ENCODE peak calls at places on chromosomes 12 and 14, in seven cellular contexts. One of them, this sample, is unnamed.

GRCh38 chr12:47410383-47410782 is 295.4 kb downstream of the RPAP3 start:
- DNase-seq in breast epithelium: no peak
- DNase-seq in body of pancreas: no peak
- DNase-seq in fibroblast of mammary gland: no peak
- DNase-seq in brain microvascular endothelial cell: no peak
- DNase-seq in activated B cell treated with CpG ODN at 0.5 μM for 24 hours: no peak
- DNase-seq in GM23338: no peak
- DNase-seq in this sample: no peak

GRCh38 chr12:122886851-122887816 is 8.8 kb downstream of the VPS37B start:
- DNase-seq in breast epithelium: no peak
- DNase-seq in body of pancreas: no peak
- DNase-seq in fibroblast of mammary gland: peak
- DNase-seq in brain microvascular endothelial cell: no peak
- DNase-seq in activated B cell treated with CpG ODN at 0.5 μM for 24 hours: no peak
- DNase-seq in GM23338: no peak
- DNase-seq in this sample: no peak

GRCh38 chr12:130481392-130481879 is 143.7 kb downstream of the PIWIL1 start:
- DNase-seq in breast epithelium: no peak
- DNase-seq in body of pancreas: no peak
- DNase-seq in fibroblast of mammary gland: no peak
- DNase-seq in brain microvascular endothelial cell: no peak
- DNase-seq in activated B cell treated with CpG ODN at 0.5 μM for 24 hours: no peak
- DNase-seq in GM23338: no peak
- DNase-seq in this sample: no peak

GRCh38 chr14:47186491-47186890 is 488.9 kb downstream of the MDGA2 start:
- DNase-seq in breast epithelium: no peak
- DNase-seq in body of pancreas: no peak
- DNase-seq in fibroblast of mammary gland: peak
- DNase-seq in brain microvascular endothelial cell: no peak
- DNase-seq in activated B cell treated with CpG ODN at 0.5 μM for 24 hours: no peak
- DNase-seq in GM23338: no peak
- DNase-seq in this sample: no peak

GRCh38 chr14:67982711-67983608 is 163.4 kb downstream of the RAD51B start:
- DNase-seq in breast epithelium: no peak
- DNase-seq in body of pancreas: no peak
- DNase-seq in fibroblast of mammary gland: peak
- DNase-seq in brain microvascular endothelial cell: no peak
- DNase-seq in activated B cell treated with CpG ODN at 0.5 μM for 24 hours: no peak
- DNase-seq in GM23338: no peak
- DNase-seq in this sample: no peak

GRCh38 chr14:38143651-38144505 is 63.8 kb upstream of the SSTR1 start:
- DNase-seq in breast epithelium: no peak
- DNase-seq in body of pancreas: no peak
- DNase-seq in fibroblast of mammary gland: peak
- DNase-seq in brain microvascular endothelial cell: peak
- DNase-seq in activated B cell treated with CpG ODN at 0.5 μM for 24 hours: no peak
- DNase-seq in GM23338: peak
- DNase-seq in this sample: no peak

GRCh38 chr12:70443274-70443673 is 77.2 kb downstream of the KCNMB4 start:
- DNase-seq in breast epithelium: no peak
- DNase-seq in body of pancreas: no peak
- DNase-seq in fibroblast of mammary gland: no peak
- DNase-seq in brain microvascular endothelial cell: no peak
- DNase-seq in activated B cell treated with CpG ODN at 0.5 μM for 24 hours: no peak
- DNase-seq in GM23338: no peak
- DNase-seq in this sample: no peak

GRCh38 chr12:99915251-99916082 is 69.3 kb downstream of the ANKS1B start:
- DNase-seq in breast epithelium: no peak
- DNase-seq in body of pancreas: no peak
- DNase-seq in fibroblast of mammary gland: peak
- DNase-seq in brain microvascular endothelial cell: peak
- DNase-seq in activated B cell treated with CpG ODN at 0.5 μM for 24 hours: no peak
- DNase-seq in GM23338: no peak
- DNase-seq in this sample: no peak

GRCh38 chr14:32205984-32206383 is 2.9 kb upstream of the RNU6-8 start:
- DNase-seq in breast epithelium: no peak
- DNase-seq in body of pancreas: no peak
- DNase-seq in fibroblast of mammary gland: no peak
- DNase-seq in brain microvascular endothelial cell: no peak
- DNase-seq in activated B cell treated with CpG ODN at 0.5 μM for 24 hours: no peak
- DNase-seq in GM23338: peak
- DNase-seq in this sample: no peak

GRCh38 chr12:22437031-22437806 is 102.7 kb upstream of the ST8SIA1 start:
- DNase-seq in breast epithelium: peak
- DNase-seq in body of pancreas: no peak
- DNase-seq in fibroblast of mammary gland: no peak
- DNase-seq in brain microvascular endothelial cell: no peak
- DNase-seq in activated B cell treated with CpG ODN at 0.5 μM for 24 hours: no peak
- DNase-seq in GM23338: peak
- DNase-seq in this sample: no peak

GRCh38 chr14:84225243-84225642 is 1304.7 kb upstream of the FLRT2 start:
- DNase-seq in breast epithelium: no peak
- DNase-seq in body of pancreas: no peak
- DNase-seq in fibroblast of mammary gland: no peak
- DNase-seq in brain microvascular endothelial cell: no peak
- DNase-seq in activated B cell treated with CpG ODN at 0.5 μM for 24 hours: no peak
- DNase-seq in GM23338: no peak
- DNase-seq in this sample: no peak

GRCh38 chr14:52021971-52022600 is 32.7 kb downstream of the RTRAF start:
- DNase-seq in breast epithelium: no peak
- DNase-seq in body of pancreas: no peak
- DNase-seq in fibroblast of mammary gland: no peak
- DNase-seq in brain microvascular endothelial cell: no peak
- DNase-seq in activated B cell treated with CpG ODN at 0.5 μM for 24 hours: no peak
- DNase-seq in GM23338: no peak
- DNase-seq in this sample: no peak

GRCh38 chr12:98352218-98352811 is 163.1 kb upstream of the TMPO start:
- DNase-seq in breast epithelium: no peak
- DNase-seq in body of pancreas: no peak
- DNase-seq in fibroblast of mammary gland: peak
- DNase-seq in brain microvascular endothelial cell: peak
- DNase-seq in activated B cell treated with CpG ODN at 0.5 μM for 24 hours: no peak
- DNase-seq in GM23338: no peak
- DNase-seq in this sample: no peak

GRCh38 chr12:131287015-131287937 is 333.6 kb downstream of the ADGRD1 start:
- DNase-seq in breast epithelium: no peak
- DNase-seq in body of pancreas: no peak
- DNase-seq in fibroblast of mammary gland: no peak
- DNase-seq in brain microvascular endothelial cell: no peak
- DNase-seq in activated B cell treated with CpG ODN at 0.5 μM for 24 hours: no peak
- DNase-seq in GM23338: no peak
- DNase-seq in this sample: no peak

GRCh38 chr12:13073191-13073590 is 29.0 kb downstream of the FAM234B start:
- DNase-seq in breast epithelium: no peak
- DNase-seq in body of pancreas: no peak
- DNase-seq in fibroblast of mammary gland: peak
- DNase-seq in brain microvascular endothelial cell: no peak
- DNase-seq in activated B cell treated with CpG ODN at 0.5 μM for 24 hours: no peak
- DNase-seq in GM23338: no peak
- DNase-seq in this sample: no peak

GRCh38 chr14:31410048-31410654 is 10.2 kb downstream of the HEATR5A start:
- DNase-seq in breast epithelium: no peak
- DNase-seq in body of pancreas: no peak
- DNase-seq in fibroblast of mammary gland: no peak
- DNase-seq in brain microvascular endothelial cell: no peak
- DNase-seq in activated B cell treated with CpG ODN at 0.5 μM for 24 hours: no peak
- DNase-seq in GM23338: no peak
- DNase-seq in this sample: no peak

GRCh38 chr12:119957135-119957534 is 31.9 kb upstream of the BICDL1 start:
- DNase-seq in breast epithelium: no peak
- DNase-seq in body of pancreas: no peak
- DNase-seq in fibroblast of mammary gland: no peak
- DNase-seq in brain microvascular endothelial cell: no peak
- DNase-seq in activated B cell treated with CpG ODN at 0.5 μM for 24 hours: no peak
- DNase-seq in GM23338: no peak
- DNase-seq in this sample: no peak

GRCh38 chr12:119959435-119959834 is 29.6 kb upstream of the BICDL1 start:
- DNase-seq in breast epithelium: no peak
- DNase-seq in body of pancreas: no peak
- DNase-seq in fibroblast of mammary gland: no peak
- DNase-seq in brain microvascular endothelial cell: no peak
- DNase-seq in activated B cell treated with CpG ODN at 0.5 μM for 24 hours: no peak
- DNase-seq in GM23338: peak
- DNase-seq in this sample: no peak

DNA sequence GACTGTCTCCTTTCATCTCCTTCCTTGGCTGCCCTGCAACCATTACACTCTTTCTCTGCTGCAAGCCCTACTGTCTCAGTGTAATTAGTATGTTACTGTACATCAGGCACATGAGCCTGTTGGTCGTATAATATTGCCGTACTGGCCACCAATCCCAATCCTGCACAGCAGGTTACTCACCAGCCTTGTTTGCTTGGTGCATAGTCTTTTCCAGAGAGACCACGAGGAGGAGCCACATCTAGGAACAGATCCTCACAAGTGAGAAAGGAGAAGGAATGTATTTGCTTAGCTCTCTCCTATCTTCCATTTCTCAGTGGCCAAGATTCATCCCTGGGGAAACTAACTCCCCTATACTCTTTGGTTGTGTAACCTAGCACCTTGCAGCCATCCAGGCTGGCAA is 33.0 kb upstream of the BICDL1 start:
- DNase-seq in breast epithelium: no peak
- DNase-seq in body of pancreas: no peak
- DNase-seq in fibroblast of mammary gland: peak
- DNase-seq in brain microvascular endothelial cell: no peak
- DNase-seq in activated B cell treated with CpG ODN at 0.5 μM for 24 hours: no peak
- DNase-seq in GM23338: peak
- DNase-seq in this sample: no peak
- TF ChIP-seq CTCF in breast epithelium: no peak
- TF ChIP-seq CTCF in body of pancreas: no peak
- TF ChIP-seq CTCF in fibroblast of mammary gland: no peak
- TF ChIP-seq CTCF in brain microvascular endothelial cell: no peak
- TF ChIP-seq CTCF in activated B cell treated with CpG ODN at 0.5 μM for 24 hours: no peak
- TF ChIP-seq CTCF in GM23338: peak
- TF ChIP-seq CTCF in this sample: no peak

GRCh38 chr14:75050852-75051555 is at the start of gene MLH3:
- DNase-seq in breast epithelium: peak
- DNase-seq in body of pancreas: peak
- DNase-seq in fibroblast of mammary gland: peak
- DNase-seq in brain microvascular endothelial cell: peak
- DNase-seq in activated B cell treated with CpG ODN at 0.5 μM for 24 hours: peak
- DNase-seq in GM23338: peak
- DNase-seq in this sample: peak
- TF ChIP-seq CTCF in breast epithelium: no peak
- TF ChIP-seq CTCF in body of pancreas: peak
- TF ChIP-seq CTCF in fibroblast of mammary gland: no peak
- TF ChIP-seq CTCF in brain microvascular endothelial cell: no peak
- TF ChIP-seq CTCF in activated B cell treated with CpG ODN at 0.5 μM for 24 hours: no peak
- TF ChIP-seq CTCF in GM23338: no peak
- TF ChIP-seq CTCF in this sample: no peak

DNA sequence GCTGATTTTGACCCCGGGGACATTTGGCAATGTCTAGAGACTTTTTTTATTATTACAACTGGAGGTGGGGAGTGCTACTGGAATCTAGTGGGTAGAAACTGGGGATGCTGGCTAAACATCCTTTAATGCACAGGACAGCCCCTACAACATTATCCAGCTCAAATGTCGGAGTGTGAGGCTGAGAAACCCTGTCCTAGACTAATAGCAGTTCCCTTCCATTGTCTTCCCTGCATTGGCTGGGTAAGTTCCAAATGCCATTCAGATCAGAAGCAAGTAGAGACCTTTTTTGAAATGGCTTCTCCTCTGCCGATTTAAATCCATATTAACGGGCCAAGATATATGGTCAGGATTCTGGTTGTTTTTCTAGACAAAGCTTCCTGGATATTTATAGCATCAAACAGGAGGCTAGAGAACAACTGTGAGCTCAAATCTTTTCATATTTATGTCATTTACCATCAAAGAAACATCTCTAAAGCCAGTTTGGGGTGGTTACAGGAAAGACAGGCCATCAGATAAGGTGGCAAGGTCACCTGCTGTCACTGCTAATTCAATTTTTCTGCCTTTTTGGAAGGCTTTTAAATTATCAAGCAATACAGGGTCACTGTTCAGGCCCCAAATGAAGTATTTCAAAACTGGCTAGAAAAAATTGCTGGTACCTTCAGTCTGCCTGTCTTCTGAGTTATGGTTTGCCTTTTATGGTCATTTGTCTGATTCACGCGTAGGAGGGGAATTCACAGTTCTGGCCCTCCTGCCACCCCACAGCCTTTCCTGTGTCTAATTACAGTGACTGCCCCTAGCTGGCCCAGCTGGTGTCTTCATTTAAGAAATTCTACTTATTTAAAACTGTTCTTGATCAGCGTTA is 20.1 kb upstream of the AKAP5 start:
- DNase-seq in breast epithelium: peak
- DNase-seq in body of pancreas: no peak
- DNase-seq in fibroblast of mammary gland: peak
- DNase-seq in brain microvascular endothelial cell: peak
- DNase-seq in activated B cell treated with CpG ODN at 0.5 μM for 24 hours: no peak
- DNase-seq in GM23338: no peak
- DNase-seq in this sample: no peak
- TF ChIP-seq CTCF in breast epithelium: no peak
- TF ChIP-seq CTCF in body of pancreas: no peak
- TF ChIP-seq CTCF in fibroblast of mammary gland: no peak
- TF ChIP-seq CTCF in brain microvascular endothelial cell: peak
- TF ChIP-seq CTCF in activated B cell treated with CpG ODN at 0.5 μM for 24 hours: no peak
- TF ChIP-seq CTCF in GM23338: no peak
- TF ChIP-seq CTCF in this sample: no peak

GRCh38 chr12:60872219-60872618 is 1276.4 kb downstream of the SLC16A7 start:
- DNase-seq in breast epithelium: no peak
- DNase-seq in body of pancreas: no peak
- DNase-seq in fibroblast of mammary gland: no peak
- DNase-seq in brain microvascular endothelial cell: no peak
- DNase-seq in activated B cell treated with CpG ODN at 0.5 μM for 24 hours: no peak
- DNase-seq in GM23338: no peak
- DNase-seq in this sample: no peak

GRCh38 chr12:60874091-60874490 is 1278.3 kb downstream of the SLC16A7 start:
- DNase-seq in breast epithelium: no peak
- DNase-seq in body of pancreas: no peak
- DNase-seq in fibroblast of mammary gland: no peak
- DNase-seq in brain microvascular endothelial cell: no peak
- DNase-seq in activated B cell treated with CpG ODN at 0.5 μM for 24 hours: no peak
- DNase-seq in GM23338: no peak
- DNase-seq in this sample: no peak

DNA sequence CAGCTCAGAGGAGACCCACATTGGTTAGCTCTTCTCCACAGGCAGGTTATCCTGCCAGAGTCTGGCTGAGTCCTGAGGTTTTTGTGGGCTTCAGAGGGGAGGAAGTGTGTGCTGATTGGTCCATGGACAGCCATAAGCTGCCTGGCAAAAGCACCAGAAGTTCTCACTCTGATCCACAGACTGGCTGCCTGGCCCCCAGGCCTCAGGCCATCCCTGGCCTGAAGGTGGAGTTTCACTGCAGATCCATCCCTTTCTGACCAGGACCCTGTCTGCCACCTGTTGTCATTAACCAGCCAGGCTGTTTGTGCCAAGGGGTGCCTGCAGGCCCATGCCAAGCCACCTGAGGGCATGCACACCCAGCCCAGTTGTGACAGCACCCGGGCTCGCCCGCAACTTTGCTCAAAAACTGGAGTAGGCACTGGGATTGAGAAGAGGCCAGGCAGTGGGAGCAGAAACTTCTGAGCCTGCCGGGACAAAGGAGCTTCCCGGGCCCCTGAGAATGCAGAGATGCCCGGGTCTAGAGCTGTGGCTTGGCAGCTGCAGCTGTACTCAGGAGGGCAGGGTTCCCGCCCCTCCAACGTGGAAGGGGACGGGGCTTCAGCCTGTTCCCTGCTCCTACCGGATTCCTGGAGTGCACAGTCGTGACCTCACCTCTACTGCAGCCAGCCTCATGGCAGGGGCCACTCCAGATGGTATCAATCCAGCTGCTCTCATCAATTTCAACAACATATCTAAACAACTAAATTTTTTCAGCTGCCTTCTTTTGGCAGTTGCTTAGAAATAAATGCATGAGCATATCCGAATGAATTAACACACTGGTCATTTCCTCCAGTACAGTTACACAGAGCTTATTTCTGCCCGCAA is 1277.3 kb downstream of the SLC16A7 start:
- DNase-seq in breast epithelium: no peak
- DNase-seq in body of pancreas: no peak
- DNase-seq in fibroblast of mammary gland: no peak
- DNase-seq in brain microvascular endothelial cell: no peak
- DNase-seq in activated B cell treated with CpG ODN at 0.5 μM for 24 hours: no peak
- DNase-seq in GM23338: no peak
- DNase-seq in this sample: no peak
- TF ChIP-seq CTCF in breast epithelium: no peak
- TF ChIP-seq CTCF in body of pancreas: no peak
- TF ChIP-seq CTCF in fibroblast of mammary gland: no peak
- TF ChIP-seq CTCF in brain microvascular endothelial cell: no peak
- TF ChIP-seq CTCF in activated B cell treated with CpG ODN at 0.5 μM for 24 hours: no peak
- TF ChIP-seq CTCF in GM23338: no peak
- TF ChIP-seq CTCF in this sample: no peak

This sample was measured in D721Med.